ENCODE peak calls at places on chromosomes 16 and 17, in seven cellular contexts. D is psoas muscle, C is pancreas, B is foreskin fibroblast, N is dorsolateral prefrontal cortex, G is lower leg skin, O is neural progenitor cell. Y is an unnamed sample.

GRCh38 chr16:627458-628239 is 3.1 kb upstream of the WFIKKN1 start:
- DNase-seq in G (no peak), D (peak; percentile 89), B (no peak), C (peak; percentile 77), O (no peak), N (no peak), Y (no peak)

GRCh38 chr17:2051388-2052237 is 3.3 kb upstream of the HIC1 start:
- DNase-seq in O (no peak), B (no peak), D (peak; percentile 62), C (no peak), N (no peak), G (no peak), Y (no peak)

GRCh38 chr17:74981318-74981978 is 6.0 kb upstream of the CDR2L start:
- DNase-seq in G (no peak), C (no peak), B (no peak), D (no peak), O (no peak), N (no peak), Y (no peak)

GRCh38 chr16:57508084-57508425 is 21.8 kb upstream of the DOK4 start:
- DNase-seq in C (no peak), B (no peak), G (no peak), O (no peak), D (peak; percentile 29), N (no peak), Y (no peak)

GRCh38 chr16:73053379-73054130 is 5.6 kb upstream of the ZFHX3 start:
- DNase-seq in C (no peak), B (no peak), D (peak; percentile 65), N (no peak), O (no peak), G (no peak), Y (no peak)

GRCh38 chr17:21678451-21679081 is 13.8 kb upstream of the KCNJ18 start:
- DNase-seq in D (no peak), O (no peak), C (no peak), G (no peak), N (peak; percentile 70), B (no peak), Y (no peak)

GRCh38 chr16:89351645-89352044 is 134.1 kb downstream of the ZNF778 start:
- DNase-seq in O (no peak), G (no peak), N (no peak), C (no peak), B (no peak), D (no peak), Y (no peak)

GRCh38 chr16:57744646-57744903 is 9.0 kb downstream of the KATNB1 start:
- DNase-seq in G (no peak), B (no peak), D (no peak), C (no peak), N (no peak), O (no peak), Y (no peak)

GRCh38 chr17:75153854-75154194 is 488 bp downstream of the JPT1 start:
- DNase-seq in D (peak; percentile 54), O (no peak), N (peak; percentile 43), B (no peak), G (no peak), C (peak; percentile 64), Y (no peak)

GRCh38 chr16:77993586-77993985 is 28.8 kb upstream of the CLEC3A start:
- DNase-seq in N (no peak), D (no peak), C (no peak), O (no peak), B (no peak), G (no peak), Y (no peak)

GRCh38 chr16:15523092-15523541 is 88.7 kb downstream of the BMERB1 start:
- DNase-seq in O (peak; percentile 25), G (no peak), N (peak; percentile 60), B (no peak), C (no peak), D (peak; percentile 82), Y (no peak)
- TF ChIP-seq CTCF in O (peak; percentile 24), G (no peak), N (peak; percentile 52), B (no peak), C (no peak), D (peak; percentile 29), Y (no peak)

GRCh38 chr17:48737330-48738043 is 8.9 kb upstream of the HOXB13 start:
- DNase-seq in D (no peak), N (no peak), O (no peak), C (no peak), G (no peak), B (no peak), Y (no peak)

GRCh38 chr17:48735057-48735341 is 6.4 kb upstream of the HOXB13 start:
- DNase-seq in D (no peak), G (no peak), B (no peak), O (no peak), N (no peak), C (no peak), Y (no peak)

GRCh38 chr17:48740537-48740936 is 12.0 kb upstream of the HOXB13 start:
- DNase-seq in B (no peak), O (no peak), G (no peak), D (no peak), C (no peak), N (no peak), Y (no peak)

GRCh38 chr17:48738424-48738802 is 9.9 kb upstream of the HOXB13 start:
- DNase-seq in N (no peak), D (no peak), C (no peak), G (no peak), O (no peak), B (no peak), Y (no peak)

DNA sequence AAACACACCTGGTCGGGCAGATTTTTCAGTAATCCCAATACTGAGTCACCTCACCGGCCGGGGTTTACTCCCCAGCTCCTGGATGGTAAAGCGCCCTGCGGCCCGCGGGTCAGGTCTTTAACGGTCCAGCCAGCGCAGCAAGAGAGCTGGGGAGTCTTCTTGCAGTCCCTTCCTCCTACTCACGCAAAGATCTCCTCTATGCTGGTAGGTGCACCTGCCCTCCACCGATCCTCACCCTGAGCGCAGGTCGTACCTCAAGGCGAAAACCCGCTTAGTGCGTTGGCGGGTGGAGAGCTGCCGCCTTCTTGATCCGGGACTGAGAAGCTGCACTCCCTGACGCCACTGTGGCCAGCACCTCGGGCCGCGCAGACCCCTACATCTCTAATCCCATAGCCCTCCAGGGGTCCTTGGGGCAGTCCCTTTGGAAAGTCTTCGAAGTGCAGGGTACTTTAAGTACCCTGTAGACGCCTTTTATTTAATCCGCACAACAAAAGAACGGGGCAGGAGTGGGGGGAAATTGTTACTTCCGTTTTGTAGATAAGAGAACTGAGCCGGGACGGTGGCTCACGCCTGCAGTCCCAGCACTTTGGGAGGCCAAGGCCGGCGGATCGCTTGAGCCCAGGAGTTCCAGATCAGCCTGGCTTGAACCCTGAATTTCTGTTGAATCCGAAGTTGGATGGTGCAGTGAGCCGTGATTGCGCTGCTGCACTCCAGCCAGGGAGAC is 10.4 kb upstream of the HOXB13 start:
- DNase-seq in N (no peak), G (no peak), O (peak; percentile 47), D (no peak), C (no peak), B (no peak), Y (no peak)
- H3K4me3 ChIP-seq in N (no peak overlapping the region), G (no peak overlapping the region), O (no peak overlapping the region), D (no peak overlapping the region), C (no peak overlapping the region), B (no peak overlapping the region), Y (no peak overlapping the region)

GRCh38 chr16:12558641-12559040 is 245.0 kb downstream of the CPPED1 start:
- DNase-seq in N (no peak), C (no peak), G (no peak), D (no peak), O (no peak), B (no peak), Y (no peak)
- TF ChIP-seq CTCF in N (no peak), C (no peak), G (no peak), D (no peak), O (no peak), B (no peak), Y (no peak)

GRCh38 chr16:14146445-14146844 is 75.3 kb downstream of the MRTFB start:
- DNase-seq in C (no peak), B (no peak), G (no peak), O (no peak), N (no peak), D (no peak), Y (no peak)
- H3K4me3 ChIP-seq in C (no peak overlapping the region), B (no peak overlapping the region), G (no peak overlapping the region), O (no peak overlapping the region), N (no peak overlapping the region), D (no peak overlapping the region), Y (no peak overlapping the region)

DNA sequence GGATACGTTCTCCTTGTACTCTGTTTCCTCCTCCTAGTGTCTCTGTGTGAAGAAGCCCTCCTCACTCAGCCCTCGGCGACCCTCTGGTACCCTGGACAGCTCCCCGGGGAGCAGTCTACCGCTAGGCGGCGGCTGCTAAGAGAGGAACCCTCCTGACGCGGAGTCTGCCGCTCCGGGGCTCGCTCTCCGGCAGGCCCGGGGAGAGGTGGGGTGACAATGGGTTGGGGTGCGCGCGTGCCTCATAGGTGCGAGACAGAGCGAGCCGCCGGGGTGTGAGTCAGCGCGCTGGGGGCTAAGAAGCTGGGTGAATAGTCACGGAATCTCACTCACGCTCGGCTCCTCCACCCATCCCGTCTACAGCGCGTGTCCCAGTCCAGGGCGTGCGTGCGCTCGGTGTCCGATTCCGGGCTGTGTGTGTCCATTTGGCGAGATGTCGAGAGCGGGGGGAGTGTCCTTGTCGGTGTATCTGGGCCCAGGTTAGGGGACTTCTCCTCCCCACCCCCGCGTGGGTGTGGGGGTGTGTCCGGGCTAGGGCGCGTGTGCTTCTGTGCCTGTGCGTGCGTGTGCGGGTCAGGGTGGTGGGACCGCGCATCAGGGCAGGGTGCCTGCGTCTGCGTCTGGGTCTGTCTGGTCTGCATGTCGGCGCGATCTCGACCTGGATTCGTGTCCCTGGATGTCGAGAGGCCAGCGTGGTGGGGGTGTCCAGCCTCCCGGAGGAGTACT is 578 bp upstream of the HS3ST2 start:
- DNase-seq in G (peak; percentile 22), B (peak; percentile 53), D (peak; percentile 49), O (peak; percentile 94), C (peak; percentile 73), N (peak; percentile 50), Y (no peak)
- TF ChIP-seq CTCF in G (no peak), B (peak; percentile 91), D (peak; percentile 51), O (peak; percentile 96), C (no peak), N (peak; percentile 73), Y (peak; percentile 94)

GRCh38 chr17:40312893-40313659 is 4.1 kb downstream of the RARA start:
- DNase-seq in N (no peak), G (no peak), B (no peak), O (no peak), D (no peak), C (peak; percentile 39), Y (no peak)
- H3K4me3 ChIP-seq in N (no peak overlapping the region), G (no peak overlapping the region), B (no peak overlapping the region), O (no peak overlapping the region), D (peak overlapping the region; percentile 19), C (no peak overlapping the region), Y (no peak overlapping the region)

Y was measured in AG09309.